ENCODE peak calls at places on chromosomes 2 and 18, in eight cellular contexts. V is dorsolateral prefrontal cortex; W is hypothalamus; L is activated gamma-delta T cell; K is activated CD4-positive, alpha-beta T cell treated with anti-CD3 and anti-CD28 coated beads, Interleukin-2, amount 50 U/mL, for 4 hours; D is stimulated activated effector memory CD8-positive, alpha-beta T cell treated with anti-CD3 and anti-CD28 coated beads, Interleukin-12 subunit alpha, Interleukin-12 subunit beta, amount 100 ng/mL, for 72 hours; O is GF-D8; N is CD8-positive, alpha-beta T cell. R is an unnamed sample.

GRCh38 chr2:62036761-62037250 is 131.3 kb downstream of the COMMD1 start:
- DNase-seq in V (no peak), W (no peak), L (no peak), K (no peak), D (no peak), O (no peak), N (no peak), R (no peak)

GRCh38 chr18:6022089-6022444 is 126.7 kb upstream of the TMEM200C start:
- DNase-seq in V (no peak), W (no peak), L (no peak), K (no peak), D (no peak), O (no peak), N (no peak), R (no peak)

GRCh38 chr2:128493880-128494279 is 175.2 kb upstream of the HS6ST1 start:
- DNase-seq in V (peak), W (no peak), L (no peak), K (no peak), D (no peak), O (no peak), N (no peak), R (no peak)

GRCh38 chr2:237556773-237557632 is 9.4 kb upstream of the PRLH start:
- DNase-seq in V (no peak), W (no peak), L (no peak), K (peak), D (peak), O (no peak), N (no peak), R (no peak)

GRCh38 chr2:175156534-175156933 is 11.5 kb downstream of the ATF2 start:
- DNase-seq in V (no peak), W (no peak), L (no peak), K (no peak), D (no peak), O (no peak), N (no peak), R (no peak)

GRCh38 chr2:128591841-128592822 is 273.5 kb upstream of the HS6ST1 start:
- DNase-seq in V (no peak), W (no peak), L (no peak), K (no peak), D (no peak), O (no peak), N (no peak), R (no peak)

GRCh38 chr2:126655066-126655465 is 892 bp upstream of the GYPC start:
- DNase-seq in V (no peak), W (no peak), L (no peak), K (no peak), D (no peak), O (no peak), N (no peak), R (no peak)

GRCh38 chr2:231280861-231281260 is 82.4 kb downstream of the ARMC9 start:
- DNase-seq in V (no peak), W (no peak), L (no peak), K (no peak), D (no peak), O (no peak), N (no peak), R (no peak)

GRCh38 chr2:195683174-195683573 is 26.1 kb downstream of the SLC39A10 start:
- DNase-seq in V (no peak), W (no peak), L (no peak), K (no peak), D (no peak), O (no peak), N (no peak), R (no peak)

R was measured in amygdala.